ENCODE peak calls at places on chromosomes 6 and 20, in eight cellular contexts. One of them, this sample, is unnamed.

GRCh38 chr6:40852667-40853383 is 186.2 kb downstream of the UNC5CL start:
- DNase-seq in skeletal muscle cell: no peak
- DNase-seq in endothelial cell of umbilical vein: no peak
- DNase-seq in prostate gland: no peak
- DNase-seq in body of pancreas: no peak
- DNase-seq in pancreas: no peak
- DNase-seq in cardiac fibroblast: no peak
- DNase-seq in CD8-positive, alpha-beta T cell: no peak
- DNase-seq in this sample: no peak

GRCh38 chr6:3838992-3839867 is 9.9 kb upstream of the FAM50B start:
- DNase-seq in skeletal muscle cell: peak
- DNase-seq in endothelial cell of umbilical vein: no peak
- DNase-seq in prostate gland: no peak
- DNase-seq in body of pancreas: no peak
- DNase-seq in pancreas: no peak
- DNase-seq in cardiac fibroblast: peak
- DNase-seq in CD8-positive, alpha-beta T cell: no peak
- DNase-seq in this sample: no peak

GRCh38 chr6:157770946-157771345 is 52.1 kb upstream of the SNX9 start:
- DNase-seq in skeletal muscle cell: no peak
- DNase-seq in endothelial cell of umbilical vein: peak
- DNase-seq in prostate gland: no peak
- DNase-seq in body of pancreas: no peak
- DNase-seq in pancreas: no peak
- DNase-seq in cardiac fibroblast: peak
- DNase-seq in CD8-positive, alpha-beta T cell: no peak
- DNase-seq in this sample: no peak

GRCh38 chr20:45459606-45460005 is 9.9 kb upstream of the WFDC2 start:
- DNase-seq in skeletal muscle cell: no peak
- DNase-seq in endothelial cell of umbilical vein: no peak
- DNase-seq in prostate gland: no peak
- DNase-seq in body of pancreas: no peak
- DNase-seq in pancreas: no peak
- DNase-seq in cardiac fibroblast: no peak
- DNase-seq in CD8-positive, alpha-beta T cell: no peak
- DNase-seq in this sample: no peak

GRCh38 chr20:22052025-22052527 is 346.6 kb downstream of the PAX1 start:
- DNase-seq in skeletal muscle cell: no peak
- DNase-seq in endothelial cell of umbilical vein: no peak
- DNase-seq in prostate gland: no peak
- DNase-seq in body of pancreas: no peak
- DNase-seq in pancreas: no peak
- DNase-seq in cardiac fibroblast: no peak
- DNase-seq in CD8-positive, alpha-beta T cell: no peak
- DNase-seq in this sample: no peak

GRCh38 chr20:46624941-46625340 is 26.3 kb downstream of the SLC13A3 start:
- DNase-seq in skeletal muscle cell: no peak
- DNase-seq in endothelial cell of umbilical vein: no peak
- DNase-seq in prostate gland: no peak
- DNase-seq in body of pancreas: no peak
- DNase-seq in pancreas: no peak
- DNase-seq in cardiac fibroblast: no peak
- DNase-seq in CD8-positive, alpha-beta T cell: no peak
- DNase-seq in this sample: no peak

GRCh38 chr6:30219244-30219643 is 6.0 kb upstream of the TRIM26 start:
- DNase-seq in skeletal muscle cell: no peak
- DNase-seq in endothelial cell of umbilical vein: peak
- DNase-seq in prostate gland: peak
- DNase-seq in body of pancreas: peak
- DNase-seq in pancreas: peak
- DNase-seq in cardiac fibroblast: peak
- DNase-seq in CD8-positive, alpha-beta T cell: peak
- DNase-seq in this sample: no peak

GRCh38 chr6:13454286-13455221 is 32.8 kb downstream of the GFOD1 start:
- DNase-seq in skeletal muscle cell: peak
- DNase-seq in endothelial cell of umbilical vein: peak
- DNase-seq in prostate gland: no peak
- DNase-seq in body of pancreas: no peak
- DNase-seq in pancreas: no peak
- DNase-seq in cardiac fibroblast: peak
- DNase-seq in CD8-positive, alpha-beta T cell: peak
- DNase-seq in this sample: no peak

GRCh38 chr6:115058414-115059211 is 715.8 kb upstream of the HS3ST5 start:
- DNase-seq in skeletal muscle cell: no peak
- DNase-seq in endothelial cell of umbilical vein: no peak
- DNase-seq in prostate gland: no peak
- DNase-seq in body of pancreas: no peak
- DNase-seq in pancreas: no peak
- DNase-seq in cardiac fibroblast: no peak
- DNase-seq in CD8-positive, alpha-beta T cell: no peak
- DNase-seq in this sample: no peak

GRCh38 chr20:16369441-16369840 is 203.8 kb downstream of the KIF16B start:
- DNase-seq in skeletal muscle cell: no peak
- DNase-seq in endothelial cell of umbilical vein: no peak
- DNase-seq in prostate gland: no peak
- DNase-seq in body of pancreas: no peak
- DNase-seq in pancreas: no peak
- DNase-seq in cardiac fibroblast: no peak
- DNase-seq in CD8-positive, alpha-beta T cell: no peak
- DNase-seq in this sample: no peak

GRCh38 chr6:127618729-127619128 is 41.8 kb downstream of the C6orf58 start:
- DNase-seq in skeletal muscle cell: peak
- DNase-seq in endothelial cell of umbilical vein: no peak
- DNase-seq in prostate gland: no peak
- DNase-seq in body of pancreas: no peak
- DNase-seq in pancreas: no peak
- DNase-seq in cardiac fibroblast: peak
- DNase-seq in CD8-positive, alpha-beta T cell: no peak
- DNase-seq in this sample: no peak

GRCh38 chr20:44222969-44223368 is 12.4 kb upstream of the OSER1 start:
- DNase-seq in skeletal muscle cell: no peak
- DNase-seq in endothelial cell of umbilical vein: no peak
- DNase-seq in prostate gland: no peak
- DNase-seq in body of pancreas: no peak
- DNase-seq in pancreas: no peak
- DNase-seq in cardiac fibroblast: no peak
- DNase-seq in CD8-positive, alpha-beta T cell: no peak
- DNase-seq in this sample: no peak

GRCh38 chr20:4160761-4161305 is 145.5 kb upstream of the RNF24 start:
- DNase-seq in skeletal muscle cell: peak
- DNase-seq in endothelial cell of umbilical vein: no peak
- DNase-seq in prostate gland: no peak
- DNase-seq in body of pancreas: no peak
- DNase-seq in pancreas: no peak
- DNase-seq in cardiac fibroblast: no peak
- DNase-seq in CD8-positive, alpha-beta T cell: no peak
- DNase-seq in this sample: peak

GRCh38 chr6:33610779-33611421 is 10.2 kb upstream of the ITPR3 start:
- DNase-seq in skeletal muscle cell: no peak
- DNase-seq in endothelial cell of umbilical vein: no peak
- DNase-seq in prostate gland: no peak
- DNase-seq in body of pancreas: no peak
- DNase-seq in pancreas: no peak
- DNase-seq in cardiac fibroblast: no peak
- DNase-seq in CD8-positive, alpha-beta T cell: no peak
- DNase-seq in this sample: no peak

GRCh38 chr20:16444056-16444777 is 129.0 kb downstream of the KIF16B start:
- DNase-seq in skeletal muscle cell: no peak
- DNase-seq in endothelial cell of umbilical vein: no peak
- DNase-seq in prostate gland: no peak
- DNase-seq in body of pancreas: no peak
- DNase-seq in pancreas: no peak
- DNase-seq in cardiac fibroblast: peak
- DNase-seq in CD8-positive, alpha-beta T cell: no peak
- DNase-seq in this sample: no peak

GRCh38 chr20:53990768-53991472 is 79.5 kb downstream of the BCAS1 start:
- DNase-seq in skeletal muscle cell: no peak
- DNase-seq in endothelial cell of umbilical vein: no peak
- DNase-seq in prostate gland: no peak
- DNase-seq in body of pancreas: no peak
- DNase-seq in pancreas: no peak
- DNase-seq in cardiac fibroblast: no peak
- DNase-seq in CD8-positive, alpha-beta T cell: no peak
- DNase-seq in this sample: no peak

GRCh38 chr6:106470316-106470715 is 109.8 kb downstream of the CRYBG1 start:
- DNase-seq in skeletal muscle cell: no peak
- DNase-seq in endothelial cell of umbilical vein: no peak
- DNase-seq in prostate gland: no peak
- DNase-seq in body of pancreas: no peak
- DNase-seq in pancreas: no peak
- DNase-seq in cardiac fibroblast: peak
- DNase-seq in CD8-positive, alpha-beta T cell: no peak
- DNase-seq in this sample: no peak

GRCh38 chr6:106466211-106466610 is 105.7 kb downstream of the CRYBG1 start:
- DNase-seq in skeletal muscle cell: no peak
- DNase-seq in endothelial cell of umbilical vein: no peak
- DNase-seq in prostate gland: no peak
- DNase-seq in body of pancreas: no peak
- DNase-seq in pancreas: no peak
- DNase-seq in cardiac fibroblast: no peak
- DNase-seq in CD8-positive, alpha-beta T cell: no peak
- DNase-seq in this sample: no peak

GRCh38 chr6:106470811-106471210 is 110.3 kb downstream of the CRYBG1 start:
- DNase-seq in skeletal muscle cell: no peak
- DNase-seq in endothelial cell of umbilical vein: no peak
- DNase-seq in prostate gland: no peak
- DNase-seq in body of pancreas: no peak
- DNase-seq in pancreas: no peak
- DNase-seq in cardiac fibroblast: no peak
- DNase-seq in CD8-positive, alpha-beta T cell: no peak
- DNase-seq in this sample: no peak

GRCh38 chr6:106468935-106469334 is 108.4 kb downstream of the CRYBG1 start:
- DNase-seq in skeletal muscle cell: no peak
- DNase-seq in endothelial cell of umbilical vein: no peak
- DNase-seq in prostate gland: no peak
- DNase-seq in body of pancreas: no peak
- DNase-seq in pancreas: no peak
- DNase-seq in cardiac fibroblast: no peak
- DNase-seq in CD8-positive, alpha-beta T cell: no peak
- DNase-seq in this sample: no peak

DNA sequence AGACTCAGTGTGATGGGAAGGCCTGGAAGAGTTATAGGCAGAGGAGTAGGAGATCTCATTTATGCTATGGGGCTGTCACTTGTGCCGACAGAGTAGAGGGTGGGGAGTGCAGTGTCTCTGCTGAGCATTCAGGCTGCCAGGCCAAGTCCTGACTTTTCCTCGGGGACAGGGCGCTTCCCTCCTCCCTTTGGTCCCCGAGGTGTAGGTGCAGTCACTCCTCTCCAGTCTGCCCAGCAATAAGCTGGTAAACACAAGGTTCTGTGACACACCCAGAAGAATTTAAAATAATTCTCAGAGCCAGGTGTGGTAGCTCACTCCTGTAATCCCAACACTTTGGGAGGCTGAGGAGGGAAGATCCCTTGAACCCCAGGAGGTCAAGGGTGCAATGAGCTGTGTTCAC is 109.4 kb downstream of the CRYBG1 start:
- DNase-seq in skeletal muscle cell: no peak
- DNase-seq in endothelial cell of umbilical vein: no peak
- DNase-seq in prostate gland: no peak
- DNase-seq in body of pancreas: no peak
- DNase-seq in pancreas: no peak
- DNase-seq in cardiac fibroblast: no peak
- DNase-seq in CD8-positive, alpha-beta T cell: no peak
- DNase-seq in this sample: no peak
- H3K4me3 ChIP-seq in skeletal muscle cell: no peak
- H3K4me3 ChIP-seq in endothelial cell of umbilical vein: no peak
- H3K4me3 ChIP-seq in prostate gland: no peak
- H3K4me3 ChIP-seq in body of pancreas: no peak
- H3K4me3 ChIP-seq in pancreas: no peak
- H3K4me3 ChIP-seq in cardiac fibroblast: no peak
- H3K4me3 ChIP-seq in CD8-positive, alpha-beta T cell: no peak
- H3K4me3 ChIP-seq in this sample: no peak

GRCh38 chr6:35486005-35486925 is 10.6 kb downstream of the TEAD3 start:
- DNase-seq in skeletal muscle cell: no peak
- DNase-seq in endothelial cell of umbilical vein: no peak
- DNase-seq in prostate gland: peak
- DNase-seq in body of pancreas: peak
- DNase-seq in pancreas: peak
- DNase-seq in cardiac fibroblast: peak
- DNase-seq in CD8-positive, alpha-beta T cell: no peak
- DNase-seq in this sample: peak
- H3K4me3 ChIP-seq in skeletal muscle cell: no peak
- H3K4me3 ChIP-seq in endothelial cell of umbilical vein: no peak
- H3K4me3 ChIP-seq in prostate gland: no peak
- H3K4me3 ChIP-seq in body of pancreas: no peak
- H3K4me3 ChIP-seq in pancreas: no peak
- H3K4me3 ChIP-seq in cardiac fibroblast: no peak
- H3K4me3 ChIP-seq in CD8-positive, alpha-beta T cell: no peak
- H3K4me3 ChIP-seq in this sample: no peak

DNA sequence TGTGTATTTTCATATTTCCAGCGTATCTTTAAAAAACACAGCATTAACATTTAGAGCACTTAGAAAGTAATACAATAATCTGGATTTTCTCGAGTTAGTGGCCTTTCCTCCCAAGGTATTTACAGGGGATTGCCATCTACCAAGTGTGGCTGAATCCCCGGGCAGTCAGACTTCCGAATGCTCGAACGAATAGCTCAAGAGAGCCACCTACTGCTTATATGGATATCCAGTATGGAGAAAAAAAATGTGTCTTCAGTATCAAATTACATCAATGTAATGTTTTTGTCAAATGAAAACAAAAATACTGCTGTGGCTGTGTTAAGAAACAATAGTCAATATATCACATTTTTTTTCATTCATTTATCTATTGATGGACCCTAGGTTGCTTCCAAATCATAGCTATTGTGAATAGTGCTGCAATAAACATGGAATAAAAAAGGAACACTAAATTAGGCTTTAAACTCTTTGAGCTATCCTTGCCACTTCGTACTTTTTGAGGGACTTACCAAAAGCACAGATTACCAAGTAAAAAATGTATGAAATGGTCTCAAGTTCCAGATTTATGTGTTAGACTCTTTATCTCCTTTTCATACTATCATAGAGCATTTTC is 654.5 kb upstream of the PTCHD4 start:
- DNase-seq in skeletal muscle cell: no peak
- DNase-seq in endothelial cell of umbilical vein: peak
- DNase-seq in prostate gland: no peak
- DNase-seq in body of pancreas: peak
- DNase-seq in pancreas: no peak
- DNase-seq in cardiac fibroblast: peak
- DNase-seq in CD8-positive, alpha-beta T cell: no peak
- DNase-seq in this sample: no peak
- H3K4me3 ChIP-seq in skeletal muscle cell: no peak
- H3K4me3 ChIP-seq in endothelial cell of umbilical vein: no peak
- H3K4me3 ChIP-seq in prostate gland: no peak
- H3K4me3 ChIP-seq in body of pancreas: no peak
- H3K4me3 ChIP-seq in pancreas: no peak
- H3K4me3 ChIP-seq in cardiac fibroblast: no peak
- H3K4me3 ChIP-seq in CD8-positive, alpha-beta T cell: no peak
- H3K4me3 ChIP-seq in this sample: no peak

DNA sequence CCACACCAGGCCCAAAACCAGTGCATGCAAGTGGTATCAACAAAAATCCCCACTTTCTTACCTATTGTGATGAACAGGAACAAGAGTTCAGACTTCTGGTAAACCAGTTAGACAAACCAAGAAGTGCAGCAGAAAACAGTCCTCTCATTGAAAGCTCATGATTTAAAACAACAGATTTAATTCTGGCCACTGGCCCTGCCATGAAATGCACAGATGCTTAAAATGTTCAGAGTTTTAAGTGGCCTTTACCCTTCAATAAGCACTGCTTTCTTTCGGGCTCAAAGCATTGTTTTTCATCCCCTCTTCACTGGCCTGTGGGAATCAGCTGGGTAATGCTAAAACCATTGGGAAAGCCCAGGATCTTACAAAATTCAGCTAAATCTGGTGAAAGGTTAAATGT is 102.4 kb upstream of the ISM1 start:
- DNase-seq in skeletal muscle cell: no peak
- DNase-seq in endothelial cell of umbilical vein: no peak
- DNase-seq in prostate gland: no peak
- DNase-seq in body of pancreas: no peak
- DNase-seq in pancreas: no peak
- DNase-seq in cardiac fibroblast: no peak
- DNase-seq in CD8-positive, alpha-beta T cell: no peak
- DNase-seq in this sample: no peak
- H3K4me3 ChIP-seq in skeletal muscle cell: no peak
- H3K4me3 ChIP-seq in endothelial cell of umbilical vein: no peak
- H3K4me3 ChIP-seq in prostate gland: no peak
- H3K4me3 ChIP-seq in body of pancreas: no peak
- H3K4me3 ChIP-seq in pancreas: no peak
- H3K4me3 ChIP-seq in cardiac fibroblast: no peak
- H3K4me3 ChIP-seq in CD8-positive, alpha-beta T cell: no peak
- H3K4me3 ChIP-seq in this sample: no peak

This sample was measured in aorta.